ENCODE peak calls at places on chromosomes 5 and 9, in six cellular contexts. U, B, G, K, R and O are unnamed samples.

GRCh38 chr9:78239506-78239905 is 3.6 kb downstream of the CEP78 start:
- DNase-seq in U (peak; percentile 7), B (no peak), G (no peak), K (peak; percentile 9), R (no peak), O (no peak)

GRCh38 chr5:101878190-101878589 is 417.9 kb downstream of the SLCO4C1 start:
- DNase-seq in U (no peak), B (no peak), G (no peak), K (no peak), R (no peak), O (no peak)

GRCh38 chr9:135525241-135526088 is 4.2 kb downstream of the LCN1 start:
- DNase-seq in U (no peak), B (no peak), G (no peak), K (no peak), R (no peak), O (no peak)

GRCh38 chr5:32302822-32303754 is 9.7 kb downstream of the MTMR12 start:
- DNase-seq in U (no peak), B (no peak), G (no peak), K (no peak), R (no peak), O (no peak)

GRCh38 chr9:5425006-5425628 is 12.6 kb downstream of the PLGRKT start:
- DNase-seq in U (peak; percentile 31), B (no peak), G (no peak), K (peak; percentile 34), R (no peak), O (no peak)

GRCh38 chr5:81971086-81971693 is 633 bp upstream of the ATG10 start:
- DNase-seq in U (peak; percentile 5), B (no peak), G (peak; percentile 6), K (peak; percentile 24), R (no peak), O (no peak)

GRCh38 chr9:121393318-121393717 is 23.3 kb upstream of the STOM start:
- DNase-seq in U (no peak), B (no peak), G (no peak), K (peak; percentile 70), R (no peak), O (no peak)

GRCh38 chr9:33791117-33791516 is 4.2 kb upstream of the PRSS3 start:
- DNase-seq in U (no peak), B (no peak), G (no peak), K (peak; percentile 86), R (no peak), O (peak; percentile 38)

GRCh38 chr5:61330341-61330878 is 1.6 kb upstream of the ZSWIM6 start:
- DNase-seq in U (peak; percentile 61), B (no peak), G (no peak), K (peak; percentile 57), R (no peak), O (peak; percentile 55)

GRCh38 chr5:1832511-1833250 is 31.5 kb downstream of the NDUFS6 start:
- DNase-seq in U (no peak), B (no peak), G (no peak), K (no peak), R (no peak), O (no peak)

GRCh38 chr5:102865510-102866314 is 110.6 kb downstream of the PAM start:
- DNase-seq in U (peak; percentile 67), B (no peak), G (peak; percentile 58), K (peak; percentile 86), R (no peak), O (peak; percentile 61)

GRCh38 chr9:106179181-106179580 is 484.8 kb downstream of the TMEM38B start:
- DNase-seq in U (no peak), B (no peak), G (no peak), K (no peak), R (no peak), O (no peak)

GRCh38 chr5:174828786-174829510 is 104.6 kb downstream of the MSX2 start:
- DNase-seq in U (no peak), B (no peak), G (no peak), K (peak; percentile 32), R (no peak), O (no peak)

GRCh38 chr5:39323542-39323941 is 40.8 kb downstream of the C9 start:
- DNase-seq in U (no peak), B (no peak), G (no peak), K (no peak), R (no peak), O (peak; percentile 81)

GRCh38 chr5:133698259-133698554 is 85.9 kb upstream of the FSTL4 start:
- DNase-seq in U (no peak), B (no peak), G (no peak), K (no peak), R (no peak), O (no peak)

GRCh38 chr5:38208782-38209378 is 49.5 kb upstream of the EGFLAM start:
- DNase-seq in U (peak; percentile 4), B (no peak), G (no peak), K (peak; percentile 45), R (no peak), O (peak; percentile 9)

GRCh38 chr5:172443441-172444109 is 10.8 kb downstream of the SH3PXD2B start:
- DNase-seq in U (no peak), B (no peak), G (peak; percentile 75), K (peak; percentile 95), R (no peak), O (no peak)